ENCODE peak calls at places on chromosomes 6 and 20, in seven cellular contexts. Y is kidney tubule cell; Q is NCI-H1105; D is tibial nerve; C is CD4-positive, alpha-beta T cell; R is stimulated activated CD4-positive, alpha-beta T cell treated with anti-CD3 and anti-CD28 coated beads, Interleukin-15, amount 100 ng/mL, for 48 hours; N is T-helper 9 cell. H is an unnamed sample.
A peak's percentile ranks its signal among the peaks of the same experiment; 100 is the strongest.

GRCh38 chr6:129835691-129836090 is 25.4 kb downstream of the TMEM244 start:
- DNase-seq in Y (no peak), Q (no peak), D (no peak), C (no peak), R (no peak), N (no peak), H (no peak)

GRCh38 chr6:17729223-17730077 is 22.7 kb upstream of the NUP153 start:
- DNase-seq in Y (no peak), Q (no peak), D (no peak), C (no peak), R (no peak), N (no peak), H (no peak)

GRCh38 chr20:58576590-58576944 is 61.4 kb upstream of the APCDD1L start:
- DNase-seq in Y (no peak), Q (peak; percentile 73), D (no peak), C (no peak), R (no peak), N (no peak), H (no peak)

GRCh38 chr6:167849846-167850459 is 23.2 kb downstream of the AFDN start:
- DNase-seq in Y (peak; percentile 92), Q (no peak), D (no peak), C (no peak), R (no peak), N (no peak), H (no peak)

GRCh38 chr6:48560408-48560807 is 449.4 kb upstream of the PTCHD4 start:
- DNase-seq in Y (peak; percentile 80), Q (no peak), D (no peak), C (no peak), R (no peak), N (no peak), H (no peak)

GRCh38 chr6:167407239-167408064 is 82.6 kb downstream of the TTLL2 start:
- DNase-seq in Y (no peak), Q (no peak), D (no peak), C (no peak), R (no peak), N (no peak), H (no peak)

GRCh38 chr6:142613981-142614380 is 312.2 kb downstream of the ADGRG6 start:
- DNase-seq in Y (no peak), Q (no peak), D (no peak), C (no peak), R (no peak), N (no peak), H (no peak)

GRCh38 chr6:40881501-40881900 is 157.5 kb downstream of the UNC5CL start:
- DNase-seq in Y (no peak), Q (no peak), D (no peak), C (no peak), R (no peak), N (no peak), H (no peak)

GRCh38 chr6:79601020-79601609 is 30.0 kb upstream of the SH3BGRL2 start:
- DNase-seq in Y (peak; percentile 75), Q (no peak), D (no peak), C (no peak), R (no peak), N (no peak), H (no peak)

GRCh38 chr20:10761786-10762185 is 88.0 kb upstream of the JAG1 start:
- DNase-seq in Y (no peak), Q (no peak), D (no peak), C (no peak), R (no peak), N (no peak), H (no peak)

GRCh38 chr6:328924-329323 is 36.6 kb downstream of the DUSP22 start:
- DNase-seq in Y (no peak), Q (no peak), D (no peak), C (no peak), R (no peak), N (no peak), H (no peak)

GRCh38 chr20:19915111-19915798 is 101.9 kb upstream of the NAA20 start:
- DNase-seq in Y (no peak), Q (no peak), D (no peak), C (no peak), R (no peak), N (no peak), H (no peak)

GRCh38 chr20:24770628-24771556 is 178.2 kb upstream of the CST7 start:
- DNase-seq in Y (no peak), Q (no peak), D (no peak), C (no peak), R (no peak), N (no peak), H (no peak)

H was measured in cerebellar nuclear complex.